ENCODE peak calls at places on chromosomes 16 and 17, in six cellular contexts. One of them, this sample, is unnamed.
A peak's percentile ranks its signal among the peaks of the same experiment; 100 is the strongest.

GRCh38 chr17:9875441-9875840 is 29.6 kb downstream of the RCVRN start:
- DNase-seq in right atrium auricular region: no peak
- DNase-seq in stomach: no peak
- DNase-seq in CD8-positive, alpha-beta memory T cell: no peak
- DNase-seq in PC-3: peak; percentile 79
- DNase-seq in GM23338: peak; percentile 11
- DNase-seq in this sample: no peak

GRCh38 chr17:43003542-43004172 is 2.9 kb upstream of the IFI35 start:
- DNase-seq in CD8-positive, alpha-beta memory T cell: no peak
- DNase-seq in right atrium auricular region: no peak
- DNase-seq in GM23338: peak; percentile 71
- DNase-seq in PC-3: peak; percentile 67
- DNase-seq in stomach: no peak
- DNase-seq in this sample: peak; percentile 42

GRCh38 chr16:9337262-9338032 is 246.0 kb downstream of the HAPSTR1 start:
- DNase-seq in GM23338: no peak
- DNase-seq in right atrium auricular region: no peak
- DNase-seq in PC-3: no peak
- DNase-seq in stomach: no peak
- DNase-seq in CD8-positive, alpha-beta memory T cell: no peak
- DNase-seq in this sample: no peak

GRCh38 chr17:27218719-27219488 is 75.0 kb upstream of the WSB1 start:
- DNase-seq in right atrium auricular region: no peak
- DNase-seq in stomach: no peak
- DNase-seq in PC-3: no peak
- DNase-seq in GM23338: no peak
- DNase-seq in CD8-positive, alpha-beta memory T cell: no peak
- DNase-seq in this sample: no peak

GRCh38 chr16:82329504-82330192 is 159.6 kb upstream of the MPHOSPH6 start:
- DNase-seq in CD8-positive, alpha-beta memory T cell: no peak
- DNase-seq in PC-3: peak; percentile 37
- DNase-seq in stomach: peak; percentile 82
- DNase-seq in GM23338: peak; percentile 21
- DNase-seq in right atrium auricular region: no peak
- DNase-seq in this sample: peak; percentile 59

GRCh38 chr16:72889616-72890235 is 158.2 kb downstream of the ZFHX3 start:
- DNase-seq in PC-3: no peak
- DNase-seq in stomach: no peak
- DNase-seq in GM23338: no peak
- DNase-seq in right atrium auricular region: no peak
- DNase-seq in CD8-positive, alpha-beta memory T cell: no peak
- DNase-seq in this sample: no peak

GRCh38 chr17:43832168-43832975 is 574 bp downstream of the MPP3 start:
- DNase-seq in GM23338: peak; percentile 54
- DNase-seq in stomach: peak; percentile 69
- DNase-seq in right atrium auricular region: no peak
- DNase-seq in PC-3: peak; percentile 90
- DNase-seq in CD8-positive, alpha-beta memory T cell: no peak
- DNase-seq in this sample: peak; percentile 61

GRCh38 chr17:64343071-64343774 is 47.4 kb downstream of the PECAM1 start:
- DNase-seq in stomach: no peak
- DNase-seq in PC-3: no peak
- DNase-seq in right atrium auricular region: no peak
- DNase-seq in GM23338: no peak
- DNase-seq in CD8-positive, alpha-beta memory T cell: no peak
- DNase-seq in this sample: no peak

GRCh38 chr16:12673466-12673865 is 130.2 kb downstream of the CPPED1 start:
- DNase-seq in GM23338: no peak
- DNase-seq in CD8-positive, alpha-beta memory T cell: no peak
- DNase-seq in stomach: no peak
- DNase-seq in right atrium auricular region: no peak
- DNase-seq in PC-3: no peak
- DNase-seq in this sample: no peak

GRCh38 chr17:62968445-62968923 is 2.4 kb downstream of the TANC2 start:
- DNase-seq in GM23338: peak; percentile 93
- DNase-seq in CD8-positive, alpha-beta memory T cell: peak; percentile 66
- DNase-seq in PC-3: peak; percentile 96
- DNase-seq in right atrium auricular region: no peak
- DNase-seq in stomach: peak; percentile 37
- DNase-seq in this sample: peak; percentile 35

GRCh38 chr16:31427441-31428276 is 501 bp downstream of the COX6A2 start:
- DNase-seq in right atrium auricular region: no peak
- DNase-seq in CD8-positive, alpha-beta memory T cell: peak; percentile 74
- DNase-seq in PC-3: no peak
- DNase-seq in stomach: peak; percentile 60
- DNase-seq in GM23338: peak; percentile 55
- DNase-seq in this sample: peak; percentile 66

GRCh38 chr17:60229189-60229802 is 79.5 kb downstream of the CA4 start:
- DNase-seq in CD8-positive, alpha-beta memory T cell: no peak
- DNase-seq in right atrium auricular region: no peak
- DNase-seq in PC-3: peak; percentile 65
- DNase-seq in GM23338: no peak
- DNase-seq in stomach: no peak
- DNase-seq in this sample: no peak

DNA sequence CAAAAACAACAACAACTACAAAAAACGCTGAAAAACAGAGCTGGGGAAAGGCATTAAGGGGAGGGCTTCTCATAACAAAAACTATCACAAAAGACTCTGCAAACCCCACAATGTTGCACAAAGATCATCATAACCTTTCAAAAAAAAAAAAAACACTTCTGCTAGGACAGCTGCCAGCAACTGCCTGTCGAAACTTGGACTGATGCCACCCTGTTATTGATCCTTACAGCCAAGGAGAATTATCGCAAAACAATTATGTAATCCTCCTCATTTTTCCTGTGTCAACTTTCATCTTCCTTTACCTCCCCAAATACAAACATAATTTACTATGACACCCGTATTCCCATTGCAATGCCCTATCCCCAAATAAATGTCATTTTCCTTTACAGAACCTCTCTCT is 9.3 kb downstream of the CCDC40 start:
- DNase-seq in PC-3: no peak
- DNase-seq in GM23338: no peak
- DNase-seq in right atrium auricular region: no peak
- DNase-seq in stomach: no peak
- DNase-seq in CD8-positive, alpha-beta memory T cell: no peak
- DNase-seq in this sample: peak; percentile 71
- H3K36me3 ChIP-seq in PC-3: no peaks in the 10 kb centered on the region
- H3K36me3 ChIP-seq in GM23338: peaks cover 13% of the 10 kb centered on the region
- H3K36me3 ChIP-seq in right atrium auricular region: peaks cover 19% of the 10 kb centered on the region
- H3K36me3 ChIP-seq in stomach: no peaks in the 10 kb centered on the region
- H3K36me3 ChIP-seq in CD8-positive, alpha-beta memory T cell: no peaks in the 10 kb centered on the region
- H3K36me3 ChIP-seq in this sample: no peaks in the 10 kb centered on the region

GRCh38 chr17:77320046-77320445 is 179.3 kb downstream of the SEC14L1 start:
- DNase-seq in PC-3: no peak
- DNase-seq in stomach: no peak
- DNase-seq in CD8-positive, alpha-beta memory T cell: no peak
- DNase-seq in right atrium auricular region: no peak
- DNase-seq in GM23338: no peak
- DNase-seq in this sample: no peak
- H3K4me3 ChIP-seq in PC-3: peak overlapping the region; percentile 41
- H3K4me3 ChIP-seq in stomach: peak overlapping the region; percentile 44
- H3K4me3 ChIP-seq in CD8-positive, alpha-beta memory T cell: no peak overlapping the region
- H3K4me3 ChIP-seq in right atrium auricular region: peak overlapping the region; percentile 41
- H3K4me3 ChIP-seq in GM23338: no peak overlapping the region
- H3K4me3 ChIP-seq in this sample: no peak overlapping the region

GRCh38 chr16:84087461-84088151 is 29.1 kb downstream of the MBTPS1 start:
- DNase-seq in CD8-positive, alpha-beta memory T cell: no peak
- DNase-seq in right atrium auricular region: no peak
- DNase-seq in PC-3: no peak
- DNase-seq in stomach: no peak
- DNase-seq in GM23338: no peak
- DNase-seq in this sample: no peak

GRCh38 chr16:84086357-84086756 is 30.4 kb downstream of the MBTPS1 start:
- DNase-seq in PC-3: no peak
- DNase-seq in right atrium auricular region: no peak
- DNase-seq in stomach: no peak
- DNase-seq in GM23338: no peak
- DNase-seq in CD8-positive, alpha-beta memory T cell: no peak
- DNase-seq in this sample: no peak

GRCh38 chr16:84086996-84087395 is 29.7 kb downstream of the MBTPS1 start:
- DNase-seq in stomach: no peak
- DNase-seq in PC-3: no peak
- DNase-seq in right atrium auricular region: no peak
- DNase-seq in CD8-positive, alpha-beta memory T cell: no peak
- DNase-seq in GM23338: no peak
- DNase-seq in this sample: no peak

GRCh38 chr16:84090212-84090611 is 26.5 kb downstream of the MBTPS1 start:
- DNase-seq in stomach: no peak
- DNase-seq in CD8-positive, alpha-beta memory T cell: no peak
- DNase-seq in PC-3: no peak
- DNase-seq in GM23338: no peak
- DNase-seq in right atrium auricular region: no peak
- DNase-seq in this sample: no peak

GRCh38 chr16:84088695-84089395 is 27.9 kb downstream of the MBTPS1 start:
- DNase-seq in PC-3: peak; percentile 8
- DNase-seq in GM23338: no peak
- DNase-seq in stomach: peak; percentile 44
- DNase-seq in right atrium auricular region: no peak
- DNase-seq in CD8-positive, alpha-beta memory T cell: peak; percentile 13
- DNase-seq in this sample: no peak
- H3K36me3 ChIP-seq in PC-3: peaks cover 18% of the 10 kb centered on the region
- H3K36me3 ChIP-seq in GM23338: peaks cover 24% of the 10 kb centered on the region
- H3K36me3 ChIP-seq in stomach: peaks cover 97% of the 10 kb centered on the region
- H3K36me3 ChIP-seq in right atrium auricular region: peaks cover 87% of the 10 kb centered on the region
- H3K36me3 ChIP-seq in CD8-positive, alpha-beta memory T cell: peaks cover 59% of the 10 kb centered on the region
- H3K36me3 ChIP-seq in this sample: peaks cover 10% of the 10 kb centered on the region

DNA sequence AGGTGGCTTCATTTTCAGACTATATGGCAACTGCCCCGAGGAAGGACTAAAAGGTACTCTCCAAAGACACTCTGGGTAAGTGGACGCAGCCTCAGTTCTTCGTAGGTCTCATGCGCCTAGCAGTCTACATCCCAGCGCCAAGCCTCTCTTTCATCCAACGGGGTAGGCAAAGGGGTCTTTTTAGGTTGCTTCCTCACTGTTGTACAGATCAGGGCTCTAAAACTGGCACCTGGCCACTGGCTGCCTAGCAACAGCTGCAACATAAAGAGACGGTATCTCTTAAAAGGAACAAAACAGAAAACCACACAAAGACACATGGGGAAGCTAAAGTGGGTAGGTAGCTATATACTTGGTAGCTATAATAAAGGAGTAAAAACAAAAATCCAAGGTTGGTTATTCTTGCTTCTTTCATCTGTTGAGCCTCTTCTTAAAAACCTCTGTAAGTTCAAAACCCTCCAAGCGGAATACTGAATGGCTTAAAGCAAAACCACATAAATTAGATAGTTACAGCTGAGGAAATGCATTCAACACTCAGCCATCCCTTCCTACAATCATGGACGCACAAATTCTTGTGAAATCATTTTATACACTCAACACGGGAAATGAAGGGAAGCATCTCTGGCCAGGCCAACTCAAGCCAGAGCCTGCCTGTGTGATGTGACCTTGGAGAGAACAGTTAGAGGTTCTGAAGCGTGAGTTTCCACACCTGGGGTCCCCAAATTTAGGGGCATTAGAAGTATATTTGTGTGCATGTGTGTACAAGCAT is 22.7 kb downstream of the CYTH1 start:
- DNase-seq in GM23338: no peak
- DNase-seq in CD8-positive, alpha-beta memory T cell: peak; percentile 85
- DNase-seq in right atrium auricular region: no peak
- DNase-seq in stomach: peak; percentile 85
- DNase-seq in PC-3: no peak
- DNase-seq in this sample: peak; percentile 77
- H3K4me3 ChIP-seq in GM23338: no peak overlapping the region
- H3K4me3 ChIP-seq in CD8-positive, alpha-beta memory T cell: peak overlapping the region; percentile 38
- H3K4me3 ChIP-seq in right atrium auricular region: no peak overlapping the region
- H3K4me3 ChIP-seq in stomach: no peak overlapping the region
- H3K4me3 ChIP-seq in PC-3: no peak overlapping the region
- H3K4me3 ChIP-seq in this sample: no peak overlapping the region

GRCh38 chr17:49050611-49051010 is 53.4 kb downstream of the IGF2BP1 start:
- DNase-seq in right atrium auricular region: no peak
- DNase-seq in GM23338: no peak
- DNase-seq in stomach: no peak
- DNase-seq in CD8-positive, alpha-beta memory T cell: no peak
- DNase-seq in PC-3: no peak
- DNase-seq in this sample: no peak
- H3K36me3 ChIP-seq in right atrium auricular region: no peaks in the 10 kb centered on the region
- H3K36me3 ChIP-seq in GM23338: peaks cover 81% of the 10 kb centered on the region
- H3K36me3 ChIP-seq in stomach: no peaks in the 10 kb centered on the region
- H3K36me3 ChIP-seq in CD8-positive, alpha-beta memory T cell: no peaks in the 10 kb centered on the region
- H3K36me3 ChIP-seq in PC-3: no peaks in the 10 kb centered on the region
- H3K36me3 ChIP-seq in this sample: no peaks in the 10 kb centered on the region

GRCh38 chr17:79842656-79843474 is 3.6 kb upstream of the CBX4 start:
- DNase-seq in stomach: no peak
- DNase-seq in GM23338: peak; percentile 39
- DNase-seq in PC-3: peak; percentile 34
- DNase-seq in CD8-positive, alpha-beta memory T cell: no peak
- DNase-seq in right atrium auricular region: no peak
- DNase-seq in this sample: peak; percentile 20
- H3K4me3 ChIP-seq in stomach: peak overlapping the region; percentile 58
- H3K4me3 ChIP-seq in GM23338: peak overlapping the region; percentile 64
- H3K4me3 ChIP-seq in PC-3: peak overlapping the region; percentile 82
- H3K4me3 ChIP-seq in CD8-positive, alpha-beta memory T cell: peak overlapping the region; percentile 28
- H3K4me3 ChIP-seq in right atrium auricular region: peak overlapping the region; percentile 53
- H3K4me3 ChIP-seq in this sample: no peak overlapping the region

This sample was measured in body of pancreas.